ENCODE peak calls at places on chromosome 16, in six cellular contexts. One of them, this sample, is unnamed.

GRCh38 chr16:55133654-55134053 is 190.3 kb upstream of the IRX6 start:
- DNase-seq in neuronal stem cell: no peak
- DNase-seq in H9: peak
- DNase-seq in IMR-90: no peak
- DNase-seq in mesenchymal stem cell: no peak
- DNase-seq in H1: no peak
- DNase-seq in this sample: peak

GRCh38 chr16:23148513-23149266 is 562 bp downstream of the USP31 start:
- DNase-seq in neuronal stem cell: peak
- DNase-seq in mesenchymal stem cell: peak
- DNase-seq in IMR-90: peak
- DNase-seq in H1: peak
- DNase-seq in H9: peak
- DNase-seq in this sample: no peak

GRCh38 chr16:48113471-48113870 is 42.3 kb downstream of the ABCC12 start:
- DNase-seq in IMR-90: no peak
- DNase-seq in H1: no peak
- DNase-seq in H9: peak
- DNase-seq in mesenchymal stem cell: no peak
- DNase-seq in neuronal stem cell: no peak
- DNase-seq in this sample: peak

GRCh38 chr16:72434159-72434558 is 262.2 kb upstream of the PMFBP1 start:
- DNase-seq in IMR-90: peak
- DNase-seq in neuronal stem cell: peak
- DNase-seq in H9: no peak
- DNase-seq in mesenchymal stem cell: peak
- DNase-seq in H1: no peak
- DNase-seq in this sample: peak

GRCh38 chr16:23134274-23134673 is 15.0 kb downstream of the USP31 start:
- DNase-seq in IMR-90: no peak
- DNase-seq in H1: no peak
- DNase-seq in H9: no peak
- DNase-seq in neuronal stem cell: no peak
- DNase-seq in mesenchymal stem cell: no peak
- DNase-seq in this sample: no peak

GRCh38 chr16:22216191-22216831 is 10.2 kb downstream of the EEF2K start:
- DNase-seq in mesenchymal stem cell: peak
- DNase-seq in H9: no peak
- DNase-seq in neuronal stem cell: no peak
- DNase-seq in H1: no peak
- DNase-seq in IMR-90: peak
- DNase-seq in this sample: no peak

GRCh38 chr16:9165601-9166220 is 74.3 kb downstream of the HAPSTR1 start:
- DNase-seq in H9: no peak
- DNase-seq in mesenchymal stem cell: no peak
- DNase-seq in IMR-90: no peak
- DNase-seq in neuronal stem cell: no peak
- DNase-seq in H1: no peak
- DNase-seq in this sample: no peak

GRCh38 chr16:83116274-83116892 is 489.6 kb downstream of the CDH13 start:
- DNase-seq in H9: peak
- DNase-seq in mesenchymal stem cell: peak
- DNase-seq in neuronal stem cell: no peak
- DNase-seq in H1: no peak
- DNase-seq in IMR-90: no peak
- DNase-seq in this sample: no peak

GRCh38 chr16:47043970-47044684 is 70.7 kb upstream of the DNAJA2 start:
- DNase-seq in neuronal stem cell: no peak
- DNase-seq in mesenchymal stem cell: no peak
- DNase-seq in IMR-90: no peak
- DNase-seq in H9: no peak
- DNase-seq in H1: no peak
- DNase-seq in this sample: no peak

GRCh38 chr16:68640972-68641371 is 4.1 kb upstream of the CDH3 start:
- DNase-seq in H9: no peak
- DNase-seq in IMR-90: no peak
- DNase-seq in H1: no peak
- DNase-seq in mesenchymal stem cell: peak
- DNase-seq in neuronal stem cell: no peak
- DNase-seq in this sample: peak

GRCh38 chr16:68910051-68910450 is 66.7 kb downstream of the TANGO6 start:
- DNase-seq in H9: no peak
- DNase-seq in H1: no peak
- DNase-seq in neuronal stem cell: peak
- DNase-seq in IMR-90: no peak
- DNase-seq in mesenchymal stem cell: no peak
- DNase-seq in this sample: no peak

GRCh38 chr16:87830673-87831420 is 38.5 kb downstream of the SLC7A5 start:
- DNase-seq in mesenchymal stem cell: no peak
- DNase-seq in H1: no peak
- DNase-seq in IMR-90: no peak
- DNase-seq in neuronal stem cell: no peak
- DNase-seq in H9: no peak
- DNase-seq in this sample: no peak

GRCh38 chr16:74709477-74709877 is 8.8 kb upstream of the MLKL start:
- DNase-seq in IMR-90: peak
- DNase-seq in H9: peak
- DNase-seq in mesenchymal stem cell: peak
- DNase-seq in H1: peak
- DNase-seq in neuronal stem cell: peak
- DNase-seq in this sample: peak

GRCh38 chr16:23293016-23293415 is 9.1 kb upstream of the SCNN1B start:
- DNase-seq in H1: no peak
- DNase-seq in mesenchymal stem cell: no peak
- DNase-seq in neuronal stem cell: no peak
- DNase-seq in IMR-90: no peak
- DNase-seq in H9: no peak
- DNase-seq in this sample: no peak

GRCh38 chr16:75147968-75148310 is 385 bp upstream of the ZFP1 start:
- DNase-seq in mesenchymal stem cell: no peak
- DNase-seq in H1: no peak
- DNase-seq in neuronal stem cell: no peak
- DNase-seq in H9: no peak
- DNase-seq in IMR-90: no peak
- DNase-seq in this sample: no peak

GRCh38 chr16:10297341-10298006 is 88.4 kb upstream of the ATF7IP2 start:
- DNase-seq in mesenchymal stem cell: no peak
- DNase-seq in IMR-90: no peak
- DNase-seq in neuronal stem cell: no peak
- DNase-seq in H1: no peak
- DNase-seq in H9: no peak
- DNase-seq in this sample: no peak

GRCh38 chr16:2964416-2965223 is 545 bp downstream of the KREMEN2 start:
- DNase-seq in neuronal stem cell: peak
- DNase-seq in H9: peak
- DNase-seq in mesenchymal stem cell: no peak
- DNase-seq in IMR-90: no peak
- DNase-seq in H1: peak
- DNase-seq in this sample: peak

GRCh38 chr16:28193530-28194423 is 18.0 kb downstream of the XPO6 start:
- DNase-seq in neuronal stem cell: no peak
- DNase-seq in IMR-90: peak
- DNase-seq in mesenchymal stem cell: peak
- DNase-seq in H1: no peak
- DNase-seq in H9: no peak
- DNase-seq in this sample: peak

GRCh38 chr16:22098538-22099255 is 6.4 kb downstream of the VWA3A start:
- DNase-seq in H9: no peak
- DNase-seq in neuronal stem cell: peak
- DNase-seq in mesenchymal stem cell: peak
- DNase-seq in IMR-90: peak
- DNase-seq in H1: no peak
- DNase-seq in this sample: peak

GRCh38 chr16:87724490-87725291 is 41.1 kb downstream of the KLHDC4 start:
- DNase-seq in neuronal stem cell: no peak
- DNase-seq in H9: no peak
- DNase-seq in IMR-90: no peak
- DNase-seq in H1: no peak
- DNase-seq in mesenchymal stem cell: no peak
- DNase-seq in this sample: no peak

GRCh38 chr16:79271583-79271982 is 329.0 kb downstream of the MAF start:
- DNase-seq in IMR-90: no peak
- DNase-seq in H1: no peak
- DNase-seq in neuronal stem cell: no peak
- DNase-seq in H9: no peak
- DNase-seq in mesenchymal stem cell: no peak
- DNase-seq in this sample: no peak

GRCh38 chr16:14013145-14013570 is 58.0 kb upstream of the MRTFB start:
- DNase-seq in neuronal stem cell: no peak
- DNase-seq in mesenchymal stem cell: no peak
- DNase-seq in H9: no peak
- DNase-seq in IMR-90: no peak
- DNase-seq in H1: no peak
- DNase-seq in this sample: no peak
- H2BK15ac ChIP-seq in neuronal stem cell: no peak
- H2BK15ac ChIP-seq in mesenchymal stem cell: no peak
- H2BK15ac ChIP-seq in H9: no peak
- H2BK15ac ChIP-seq in IMR-90: no peak
- H2BK15ac ChIP-seq in H1: peak
- H2BK15ac ChIP-seq in this sample: no peak

GRCh38 chr16:53782148-53782547 is 78.2 kb downstream of the FTO start:
- DNase-seq in mesenchymal stem cell: no peak
- DNase-seq in H9: no peak
- DNase-seq in neuronal stem cell: no peak
- DNase-seq in H1: no peak
- DNase-seq in IMR-90: no peak
- DNase-seq in this sample: no peak
- H2BK15ac ChIP-seq in mesenchymal stem cell: no peak
- H2BK15ac ChIP-seq in H9: no peak
- H2BK15ac ChIP-seq in neuronal stem cell: no peak
- H2BK15ac ChIP-seq in H1: no peak
- H2BK15ac ChIP-seq in IMR-90: no peak
- H2BK15ac ChIP-seq in this sample: no peak

GRCh38 chr16:89593841-89594240 is 18.3 kb downstream of the CPNE7 start:
- DNase-seq in neuronal stem cell: no peak
- DNase-seq in mesenchymal stem cell: no peak
- DNase-seq in IMR-90: no peak
- DNase-seq in H9: no peak
- DNase-seq in H1: no peak
- DNase-seq in this sample: no peak

GRCh38 chr16:89596061-89596689 is 17.3 kb upstream of the DPEP1 start:
- DNase-seq in H1: no peak
- DNase-seq in H9: no peak
- DNase-seq in mesenchymal stem cell: no peak
- DNase-seq in IMR-90: no peak
- DNase-seq in neuronal stem cell: no peak
- DNase-seq in this sample: no peak

GRCh38 chr16:89598199-89598598 is 15.2 kb upstream of the DPEP1 start:
- DNase-seq in neuronal stem cell: no peak
- DNase-seq in IMR-90: peak
- DNase-seq in H9: no peak
- DNase-seq in mesenchymal stem cell: peak
- DNase-seq in H1: no peak
- DNase-seq in this sample: peak

GRCh38 chr16:89596957-89597644 is 16.3 kb upstream of the DPEP1 start:
- DNase-seq in H9: no peak
- DNase-seq in IMR-90: no peak
- DNase-seq in H1: peak
- DNase-seq in neuronal stem cell: no peak
- DNase-seq in mesenchymal stem cell: no peak
- DNase-seq in this sample: no peak

DNA sequence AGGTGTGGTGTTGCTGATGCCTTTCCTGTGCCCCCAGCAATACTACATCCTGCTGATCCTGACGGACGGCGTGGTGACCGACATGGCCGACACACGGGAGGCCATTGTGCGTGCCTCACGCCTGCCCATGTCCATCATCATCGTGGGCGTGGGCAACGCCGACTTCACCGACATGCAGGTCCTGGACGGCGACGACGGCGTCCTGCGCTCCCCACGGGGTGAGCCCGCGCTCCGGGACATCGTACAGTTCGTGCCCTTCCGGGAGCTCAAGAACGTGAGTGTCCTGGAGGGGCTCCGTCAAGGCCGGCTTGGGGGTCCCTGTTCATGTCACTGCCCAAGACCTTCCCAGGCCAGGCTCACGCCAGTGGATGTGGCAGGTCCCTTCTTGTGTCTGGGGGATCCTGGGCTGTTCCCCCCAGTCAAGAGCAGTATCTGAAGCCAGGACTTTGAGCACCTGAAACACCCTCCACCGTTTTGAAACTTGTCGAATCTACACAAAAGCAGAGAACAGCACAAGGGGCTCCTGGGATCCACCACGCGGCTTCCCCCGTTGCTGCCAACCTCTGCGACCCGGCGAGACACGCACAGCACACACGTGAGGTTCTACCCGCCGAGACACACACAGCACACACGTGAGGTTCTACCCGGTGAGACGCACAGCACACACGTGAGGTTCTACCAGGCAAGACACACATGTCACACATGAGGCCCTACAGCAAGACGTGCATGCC is 17.9 kb upstream of the DPEP1 start:
- DNase-seq in IMR-90: no peak
- DNase-seq in H1: no peak
- DNase-seq in mesenchymal stem cell: no peak
- DNase-seq in H9: no peak
- DNase-seq in neuronal stem cell: no peak
- DNase-seq in this sample: no peak
- H2BK15ac ChIP-seq in IMR-90: no peak
- H2BK15ac ChIP-seq in H1: no peak
- H2BK15ac ChIP-seq in mesenchymal stem cell: no peak
- H2BK15ac ChIP-seq in H9: no peak
- H2BK15ac ChIP-seq in neuronal stem cell: no peak
- H2BK15ac ChIP-seq in this sample: no peak

GRCh38 chr16:66986559-66986958 is 1.8 kb upstream of the CES4A start:
- DNase-seq in H9: no peak
- DNase-seq in IMR-90: no peak
- DNase-seq in neuronal stem cell: no peak
- DNase-seq in H1: no peak
- DNase-seq in mesenchymal stem cell: no peak
- DNase-seq in this sample: no peak

GRCh38 chr16:66996324-66996982 is 8.1 kb downstream of the CES4A start:
- DNase-seq in H9: no peak
- DNase-seq in mesenchymal stem cell: peak
- DNase-seq in H1: no peak
- DNase-seq in IMR-90: peak
- DNase-seq in neuronal stem cell: no peak
- DNase-seq in this sample: no peak

GRCh38 chr16:66988197-66988788 is at the start of gene CES4A:
- DNase-seq in IMR-90: peak
- DNase-seq in H9: no peak
- DNase-seq in mesenchymal stem cell: peak
- DNase-seq in H1: no peak
- DNase-seq in neuronal stem cell: no peak
- DNase-seq in this sample: no peak

GRCh38 chr16:66996983-66997358 is 8.6 kb downstream of the CES4A start:
- DNase-seq in neuronal stem cell: no peak
- DNase-seq in H9: no peak
- DNase-seq in H1: no peak
- DNase-seq in IMR-90: no peak
- DNase-seq in mesenchymal stem cell: no peak
- DNase-seq in this sample: no peak

DNA sequence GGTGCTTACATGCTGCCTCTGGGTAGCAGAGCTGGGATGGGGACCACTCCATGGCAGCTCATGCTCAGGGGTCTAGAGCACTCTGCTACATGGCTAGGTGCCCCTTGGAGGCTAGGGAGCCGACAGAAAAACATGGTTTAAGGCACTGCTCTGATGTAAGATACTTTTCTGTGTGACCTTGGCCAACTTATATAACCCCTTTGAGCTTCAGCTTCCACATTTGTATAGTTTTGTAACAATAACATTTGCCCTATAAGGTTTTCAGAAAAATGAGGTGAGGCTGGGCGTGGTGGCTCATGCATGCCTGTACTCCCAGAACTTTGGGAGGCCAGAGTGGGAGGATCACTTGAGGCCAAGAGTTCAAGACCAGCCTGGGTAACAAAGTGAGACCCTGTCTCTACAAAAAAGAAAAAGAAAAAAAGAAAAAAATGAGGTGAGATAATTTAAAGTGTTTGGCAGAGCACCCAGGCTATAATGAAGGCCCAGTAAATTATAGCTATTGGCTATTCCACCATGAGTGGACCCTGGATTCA is 3.2 kb downstream of the CES4A start:
- DNase-seq in H1: no peak
- DNase-seq in mesenchymal stem cell: no peak
- DNase-seq in H9: no peak
- DNase-seq in IMR-90: no peak
- DNase-seq in neuronal stem cell: no peak
- DNase-seq in this sample: no peak
- H2BK15ac ChIP-seq in H1: no peak
- H2BK15ac ChIP-seq in mesenchymal stem cell: no peak
- H2BK15ac ChIP-seq in H9: no peak
- H2BK15ac ChIP-seq in IMR-90: no peak
- H2BK15ac ChIP-seq in neuronal stem cell: no peak
- H2BK15ac ChIP-seq in this sample: no peak